ENCODE peak calls at places on chromosomes 3 and 15, in nine cellular contexts. One of them, this sample, is unnamed.

GRCh38 chr3:195405646-195406045 is 37.2 kb downstream of the ACAP2 start:
- DNase-seq in NCI-H2107: no peak
- DNase-seq in stimulated activated CD8-positive, alpha-beta memory T cell treated with anti-CD3 and anti-CD28 coated beads, Interleukin-7, amount 100 ng/mL, for 1 hour: no peak
- DNase-seq in Caki2: no peak
- DNase-seq in NCI-H2081: no peak
- DNase-seq in foreskin fibroblast: no peak
- DNase-seq in GM13976: no peak
- DNase-seq in HCEC 1CT: no peak
- DNase-seq in H9: no peak
- DNase-seq in this sample: no peak

GRCh38 chr3:156811092-156811862 is 14.9 kb upstream of the LEKR1 start:
- DNase-seq in NCI-H2107: no peak
- DNase-seq in stimulated activated CD8-positive, alpha-beta memory T cell treated with anti-CD3 and anti-CD28 coated beads, Interleukin-7, amount 100 ng/mL, for 1 hour: no peak
- DNase-seq in Caki2: no peak
- DNase-seq in NCI-H2081: no peak
- DNase-seq in foreskin fibroblast: peak
- DNase-seq in GM13976: no peak
- DNase-seq in HCEC 1CT: peak
- DNase-seq in H9: no peak
- DNase-seq in this sample: no peak

GRCh38 chr3:139541156-139541897 is 1.8 kb upstream of the RBP1 start:
- DNase-seq in NCI-H2107: no peak
- DNase-seq in stimulated activated CD8-positive, alpha-beta memory T cell treated with anti-CD3 and anti-CD28 coated beads, Interleukin-7, amount 100 ng/mL, for 1 hour: no peak
- DNase-seq in Caki2: no peak
- DNase-seq in NCI-H2081: peak
- DNase-seq in foreskin fibroblast: no peak
- DNase-seq in GM13976: no peak
- DNase-seq in HCEC 1CT: no peak
- DNase-seq in H9: no peak
- DNase-seq in this sample: no peak

GRCh38 chr3:17820704-17821103 is 78.3 kb upstream of the TBC1D5 start:
- DNase-seq in NCI-H2107: no peak
- DNase-seq in stimulated activated CD8-positive, alpha-beta memory T cell treated with anti-CD3 and anti-CD28 coated beads, Interleukin-7, amount 100 ng/mL, for 1 hour: no peak
- DNase-seq in Caki2: no peak
- DNase-seq in NCI-H2081: no peak
- DNase-seq in foreskin fibroblast: peak
- DNase-seq in GM13976: no peak
- DNase-seq in HCEC 1CT: no peak
- DNase-seq in H9: no peak
- DNase-seq in this sample: no peak

GRCh38 chr3:48466386-48467109 is 20.0 kb downstream of the ATRIP start:
- DNase-seq in NCI-H2107: no peak
- DNase-seq in stimulated activated CD8-positive, alpha-beta memory T cell treated with anti-CD3 and anti-CD28 coated beads, Interleukin-7, amount 100 ng/mL, for 1 hour: no peak
- DNase-seq in Caki2: no peak
- DNase-seq in NCI-H2081: peak
- DNase-seq in foreskin fibroblast: peak
- DNase-seq in GM13976: peak
- DNase-seq in HCEC 1CT: no peak
- DNase-seq in H9: peak
- DNase-seq in this sample: no peak

GRCh38 chr3:154745925-154746324 is 315.9 kb upstream of the GPR149 start:
- DNase-seq in NCI-H2107: no peak
- DNase-seq in stimulated activated CD8-positive, alpha-beta memory T cell treated with anti-CD3 and anti-CD28 coated beads, Interleukin-7, amount 100 ng/mL, for 1 hour: no peak
- DNase-seq in Caki2: no peak
- DNase-seq in NCI-H2081: no peak
- DNase-seq in foreskin fibroblast: no peak
- DNase-seq in GM13976: no peak
- DNase-seq in HCEC 1CT: no peak
- DNase-seq in H9: no peak
- DNase-seq in this sample: no peak

GRCh38 chr3:143337387-143337786 is 217.8 kb downstream of the CHST2 start:
- DNase-seq in NCI-H2107: peak
- DNase-seq in stimulated activated CD8-positive, alpha-beta memory T cell treated with anti-CD3 and anti-CD28 coated beads, Interleukin-7, amount 100 ng/mL, for 1 hour: no peak
- DNase-seq in Caki2: no peak
- DNase-seq in NCI-H2081: no peak
- DNase-seq in foreskin fibroblast: peak
- DNase-seq in GM13976: no peak
- DNase-seq in HCEC 1CT: no peak
- DNase-seq in H9: no peak
- DNase-seq in this sample: no peak

GRCh38 chr3:134066539-134067310 is 37.0 kb upstream of the SLCO2A1 start:
- DNase-seq in NCI-H2107: no peak
- DNase-seq in stimulated activated CD8-positive, alpha-beta memory T cell treated with anti-CD3 and anti-CD28 coated beads, Interleukin-7, amount 100 ng/mL, for 1 hour: no peak
- DNase-seq in Caki2: no peak
- DNase-seq in NCI-H2081: no peak
- DNase-seq in foreskin fibroblast: no peak
- DNase-seq in GM13976: no peak
- DNase-seq in HCEC 1CT: no peak
- DNase-seq in H9: no peak
- DNase-seq in this sample: no peak

GRCh38 chr3:136752046-136752326 is 192 bp downstream of the STAG1 start:
- DNase-seq in NCI-H2107: peak
- DNase-seq in stimulated activated CD8-positive, alpha-beta memory T cell treated with anti-CD3 and anti-CD28 coated beads, Interleukin-7, amount 100 ng/mL, for 1 hour: no peak
- DNase-seq in Caki2: peak
- DNase-seq in NCI-H2081: peak
- DNase-seq in foreskin fibroblast: no peak
- DNase-seq in GM13976: peak
- DNase-seq in HCEC 1CT: no peak
- DNase-seq in H9: no peak
- DNase-seq in this sample: no peak

GRCh38 chr3:187185759-187186158 is 11.5 kb upstream of the RTP1 start:
- DNase-seq in NCI-H2107: no peak
- DNase-seq in stimulated activated CD8-positive, alpha-beta memory T cell treated with anti-CD3 and anti-CD28 coated beads, Interleukin-7, amount 100 ng/mL, for 1 hour: no peak
- DNase-seq in Caki2: no peak
- DNase-seq in NCI-H2081: no peak
- DNase-seq in foreskin fibroblast: no peak
- DNase-seq in GM13976: no peak
- DNase-seq in HCEC 1CT: no peak
- DNase-seq in H9: peak
- DNase-seq in this sample: peak

GRCh38 chr15:61834076-61834697 is 226.1 kb downstream of the VPS13C start:
- DNase-seq in NCI-H2107: peak
- DNase-seq in stimulated activated CD8-positive, alpha-beta memory T cell treated with anti-CD3 and anti-CD28 coated beads, Interleukin-7, amount 100 ng/mL, for 1 hour: peak
- DNase-seq in Caki2: peak
- DNase-seq in NCI-H2081: peak
- DNase-seq in foreskin fibroblast: peak
- DNase-seq in GM13976: peak
- DNase-seq in HCEC 1CT: peak
- DNase-seq in H9: peak
- DNase-seq in this sample: peak

GRCh38 chr15:90231028-90232017 is 2.4 kb downstream of the CIB1 start:
- DNase-seq in NCI-H2107: no peak
- DNase-seq in stimulated activated CD8-positive, alpha-beta memory T cell treated with anti-CD3 and anti-CD28 coated beads, Interleukin-7, amount 100 ng/mL, for 1 hour: peak
- DNase-seq in Caki2: no peak
- DNase-seq in NCI-H2081: no peak
- DNase-seq in foreskin fibroblast: no peak
- DNase-seq in GM13976: peak
- DNase-seq in HCEC 1CT: no peak
- DNase-seq in H9: no peak
- DNase-seq in this sample: no peak

GRCh38 chr3:191133359-191133758 is 65.7 kb upstream of the OSTN start:
- DNase-seq in NCI-H2107: no peak
- DNase-seq in stimulated activated CD8-positive, alpha-beta memory T cell treated with anti-CD3 and anti-CD28 coated beads, Interleukin-7, amount 100 ng/mL, for 1 hour: no peak
- DNase-seq in Caki2: no peak
- DNase-seq in NCI-H2081: no peak
- DNase-seq in foreskin fibroblast: no peak
- DNase-seq in GM13976: no peak
- DNase-seq in HCEC 1CT: no peak
- DNase-seq in H9: no peak
- DNase-seq in this sample: no peak

GRCh38 chr3:172678068-172678467 is 32.8 kb downstream of the NCEH1 start:
- DNase-seq in NCI-H2107: no peak
- DNase-seq in stimulated activated CD8-positive, alpha-beta memory T cell treated with anti-CD3 and anti-CD28 coated beads, Interleukin-7, amount 100 ng/mL, for 1 hour: no peak
- DNase-seq in Caki2: peak
- DNase-seq in NCI-H2081: no peak
- DNase-seq in foreskin fibroblast: peak
- DNase-seq in GM13976: no peak
- DNase-seq in HCEC 1CT: no peak
- DNase-seq in H9: no peak
- DNase-seq in this sample: no peak

GRCh38 chr15:58552505-58553364 is 120.9 kb downstream of the LIPC start:
- DNase-seq in NCI-H2107: no peak
- DNase-seq in stimulated activated CD8-positive, alpha-beta memory T cell treated with anti-CD3 and anti-CD28 coated beads, Interleukin-7, amount 100 ng/mL, for 1 hour: no peak
- DNase-seq in Caki2: no peak
- DNase-seq in NCI-H2081: no peak
- DNase-seq in foreskin fibroblast: peak
- DNase-seq in GM13976: no peak
- DNase-seq in HCEC 1CT: no peak
- DNase-seq in H9: no peak
- DNase-seq in this sample: no peak

GRCh38 chr3:159764211-159765024 is 224.2 kb upstream of the IL12A start:
- DNase-seq in NCI-H2107: no peak
- DNase-seq in stimulated activated CD8-positive, alpha-beta memory T cell treated with anti-CD3 and anti-CD28 coated beads, Interleukin-7, amount 100 ng/mL, for 1 hour: no peak
- DNase-seq in Caki2: peak
- DNase-seq in NCI-H2081: no peak
- DNase-seq in foreskin fibroblast: peak
- DNase-seq in GM13976: peak
- DNase-seq in HCEC 1CT: peak
- DNase-seq in H9: no peak
- DNase-seq in this sample: no peak

GRCh38 chr15:80155001-80155377 is 2.2 kb downstream of the FAH start:
- DNase-seq in NCI-H2107: no peak
- DNase-seq in stimulated activated CD8-positive, alpha-beta memory T cell treated with anti-CD3 and anti-CD28 coated beads, Interleukin-7, amount 100 ng/mL, for 1 hour: no peak
- DNase-seq in Caki2: no peak
- DNase-seq in NCI-H2081: no peak
- DNase-seq in foreskin fibroblast: no peak
- DNase-seq in GM13976: no peak
- DNase-seq in HCEC 1CT: no peak
- DNase-seq in H9: no peak
- DNase-seq in this sample: no peak

This sample was measured in iPS DF 19.7.